ENCODE peak calls at places on chromosome 1, in ten cellular contexts. E is adipocyte; K is NCI-H2081; F is T-helper 2 cell; Z is progenitor cell of endocrine pancreas; I is activated CD4-positive, alpha-beta T cell treated with anti-CD3 and anti-CD28 coated beads, Interleukin-2, amount 50 U/mL, for 48 hours; R is glutamatergic neuron; V is fibroblast of mammary gland; G is HTR-8/SVneo; Q is Caki2. X is an unnamed sample.
A peak's percentile ranks its signal among the peaks of the same experiment; 100 is the strongest.

GRCh38 chr1:212752934-212753497 is 38.6 kb downstream of the NSL1 start:
- DNase-seq in F (no peak), I (no peak), V (peak; percentile 39), R (no peak), K (peak; percentile 7), E (no peak), G (no peak), Q (no peak), Z (no peak), X (no peak)

GRCh38 chr1:25820247-25821111 is 725 bp downstream of the MTFR1L start:
- DNase-seq in I (peak; percentile 63), R (peak; percentile 57), Z (no peak), V (peak; percentile 66), F (peak; percentile 28), E (peak; percentile 82), Q (peak; percentile 46), K (peak; percentile 52), G (peak; percentile 57), X (peak; percentile 79)

GRCh38 chr1:94384485-94385353 is 33.5 kb upstream of the ABCD3 start:
- DNase-seq in I (peak; percentile 12), V (no peak), K (no peak), G (no peak), Z (no peak), R (no peak), Q (peak; percentile 3), F (no peak), E (no peak), X (peak; percentile 31)

GRCh38 chr1:8116892-8117262 is 90.8 kb upstream of the ERRFI1 start:
- DNase-seq in Z (no peak), E (peak; percentile 96), Q (no peak), I (no peak), R (no peak), F (no peak), G (no peak), K (no peak), V (peak; percentile 93), X (peak; percentile 22)

GRCh38 chr1:2469103-2469940 is 6.8 kb upstream of the PLCH2 start:
- DNase-seq in V (no peak), Q (no peak), R (no peak), E (no peak), F (no peak), I (no peak), G (no peak), Z (no peak), K (no peak), X (no peak)

GRCh38 chr1:57218487-57219079 is 205.3 kb downstream of the DAB1 start:
- DNase-seq in K (no peak), Z (no peak), R (no peak), F (no peak), E (no peak), I (no peak), G (no peak), V (no peak), Q (no peak), X (no peak)

GRCh38 chr1:153697191-153697872 is 18.8 kb downstream of the NPR1 start:
- DNase-seq in Q (peak; percentile 92), K (no peak), V (peak; percentile 80), Z (no peak), F (no peak), I (no peak), E (no peak), R (no peak), G (peak; percentile 88), X (peak; percentile 29)

GRCh38 chr1:14332158-14332557 is 266.3 kb upstream of the KAZN start:
- DNase-seq in I (no peak), G (no peak), K (no peak), V (peak; percentile 9), E (no peak), F (no peak), Z (no peak), R (no peak), Q (no peak), X (no peak)

GRCh38 chr1:31689394-31689793 is 14.4 kb downstream of the COL16A1 start:
- DNase-seq in Q (no peak), R (no peak), K (no peak), G (no peak), E (no peak), I (no peak), V (no peak), F (no peak), Z (no peak), X (no peak)

GRCh38 chr1:26923711-26924110 is 2.2 kb downstream of the NUDC start:
- DNase-seq in K (no peak), R (no peak), G (no peak), Q (no peak), I (peak; percentile 11), Z (no peak), F (no peak), V (peak; percentile 19), E (no peak), X (no peak)

GRCh38 chr1:229509576-229509975 is 1.4 kb upstream of the NUP133 start:
- DNase-seq in G (no peak), K (peak; percentile 35), F (no peak), V (peak; percentile 69), E (no peak), Q (peak; percentile 28), Z (no peak), R (no peak), I (no peak), X (no peak)

X was measured in left colon.